ENCODE peak calls at places on chromosomes 2 and 18, in six cellular contexts. M is RWPE2, N is GM12864, Z is sigmoid colon, G is bronchial epithelial cell, P is mucosa of descending colon. T is an unnamed sample.

GRCh38 chr18:9971313-9971920 is 57.6 kb downstream of the VAPA start:
- DNase-seq in M (no peak), P (no peak), Z (peak; percentile 87), G (peak; percentile 72), N (peak; percentile 41), T (no peak)

GRCh38 chr2:105870858-105871257 is 126.1 kb downstream of the NCK2 start:
- DNase-seq in G (no peak), P (no peak), N (no peak), M (no peak), Z (no peak), T (no peak)

GRCh38 chr18:80103231-80103630 is 5.8 kb upstream of the ADNP2 start:
- DNase-seq in P (no peak), M (no peak), N (no peak), G (peak; percentile 63), Z (no peak), T (no peak)

GRCh38 chr2:121502781-121503180 is 27.9 kb upstream of the RNU4ATAC start:
- DNase-seq in P (no peak), G (peak; percentile 81), Z (no peak), M (no peak), N (no peak), T (no peak)

GRCh38 chr2:121925466-121925865 is 170.0 kb downstream of the TSN start:
- DNase-seq in Z (no peak), M (no peak), P (no peak), N (no peak), G (peak; percentile 30), T (no peak)

GRCh38 chr2:180622122-180622918 is 358.1 kb upstream of the UBE2E3 start:
- DNase-seq in P (no peak), M (no peak), G (peak; percentile 49), N (no peak), Z (no peak), T (no peak)

GRCh38 chr2:8515864-8516533 is 165.9 kb upstream of the ID2 start:
- DNase-seq in N (peak; percentile 59), G (no peak), Z (no peak), P (no peak), M (no peak), T (peak; percentile 41)

GRCh38 chr2:70672990-70673647 is 94.9 kb downstream of the ADD2 start:
- DNase-seq in P (no peak), G (no peak), Z (peak; percentile 6), M (no peak), N (no peak), T (no peak)

GRCh38 chr2:120223034-120223912 is at the start of gene TMEM185B:
- DNase-seq in Z (peak; percentile 95), N (peak; percentile 53), G (peak; percentile 62), M (peak; percentile 83), P (peak; percentile 95), T (no peak)

GRCh38 chr2:22887426-22887825 is 497.6 kb upstream of the KLHL29 start:
- DNase-seq in G (no peak), N (no peak), P (no peak), M (no peak), Z (no peak), T (no peak)

GRCh38 chr2:112547333-112547732 is 5.1 kb downstream of the POLR1B start:
- DNase-seq in N (no peak), M (no peak), Z (no peak), G (peak; percentile 73), P (no peak), T (no peak)

GRCh38 chr2:26569216-26570082 is 71.7 kb downstream of the CIB4 start:
- DNase-seq in P (no peak), G (no peak), N (no peak), M (peak; percentile 19), Z (peak; percentile 48), T (peak; percentile 51)

GRCh38 chr18:75172299-75173124 is 36.4 kb downstream of the PTGR3 start:
- DNase-seq in M (no peak), P (no peak), G (no peak), Z (no peak), N (no peak), T (no peak)

GRCh38 chr2:74536166-74536950 is 6.6 kb downstream of the HTRA2 start:
- DNase-seq in G (no peak), Z (no peak), M (no peak), N (no peak), P (peak; percentile 43), T (peak; percentile 88)

GRCh38 chr2:175366814-175367213 is 185.3 kb upstream of the ATP5MC3 start:
- DNase-seq in M (no peak), G (peak; percentile 44), N (peak; percentile 1), Z (no peak), P (no peak), T (no peak)

GRCh38 chr2:100422320-100422719 is 4.9 kb upstream of the CHST10 start:
- DNase-seq in N (no peak), G (peak; percentile 47), P (no peak), Z (no peak), M (no peak), T (no peak)

GRCh38 chr18:76573325-76574025 is 78.4 kb upstream of the ZNF516 start:
- DNase-seq in P (no peak), N (no peak), M (no peak), G (peak; percentile 97), Z (no peak), T (no peak)

GRCh38 chr2:1690056-1690775 is 54.1 kb downstream of the PXDN start:
- DNase-seq in G (no peak), N (no peak), M (no peak), Z (no peak), P (no peak), T (no peak)

GRCh38 chr2:42196403-42197267 is 27.5 kb downstream of the EML4 start:
- DNase-seq in P (no peak), M (no peak), N (peak; percentile 12), Z (no peak), G (peak; percentile 41), T (no peak)

GRCh38 chr2:15764683-15765011 is 173.0 kb downstream of the DDX1 start:
- DNase-seq in G (no peak), Z (no peak), M (no peak), P (no peak), N (no peak), T (no peak)

GRCh38 chr2:96122391-96122790 is 6.0 kb upstream of the ADRA2B start:
- DNase-seq in N (no peak), P (no peak), G (no peak), M (no peak), Z (no peak), T (no peak)

GRCh38 chr2:6353669-6354068 is 512.0 kb downstream of the CMPK2 start:
- DNase-seq in G (no peak), M (no peak), P (no peak), N (peak; percentile 49), Z (no peak), T (no peak)

GRCh38 chr2:125160947-125161346 is 1135.9 kb downstream of the CNTNAP5 start:
- DNase-seq in P (no peak), G (no peak), M (no peak), Z (no peak), N (no peak), T (no peak)

GRCh38 chr18:79294235-79294634 is 101.5 kb upstream of the NFATC1 start:
- DNase-seq in N (no peak), P (no peak), M (no peak), G (no peak), Z (no peak), T (no peak)

GRCh38 chr2:128214866-128215460 is 103.7 kb downstream of the HS6ST1 start:
- DNase-seq in P (peak; percentile 61), N (no peak), Z (no peak), G (no peak), M (no peak), T (no peak)

GRCh38 chr2:170371231-170371630 is 193.3 kb downstream of the MYO3B start:
- DNase-seq in N (no peak), G (no peak), P (no peak), M (no peak), Z (no peak), T (no peak)

GRCh38 chr2:160375037-160375436 is 118.6 kb downstream of the RBMS1 start:
- DNase-seq in N (no peak), P (no peak), M (no peak), Z (no peak), G (no peak), T (no peak)

GRCh38 chr18:44802508-44802907 is 121.8 kb downstream of the SETBP1 start:
- DNase-seq in G (peak; percentile 58), Z (no peak), P (no peak), N (no peak), M (no peak), T (no peak)

GRCh38 chr2:134683561-134684112 is 35.2 kb downstream of the TMEM163 start:
- DNase-seq in Z (no peak), N (peak; percentile 7), P (no peak), M (no peak), G (peak; percentile 69), T (no peak)

GRCh38 chr2:21165350-21165749 is 41.6 kb downstream of the TDRD15 start:
- DNase-seq in Z (no peak), G (peak; percentile 5), N (no peak), P (no peak), M (no peak), T (no peak)
- TF ChIP-seq CTCF in Z (no peak), G (peak; percentile 10), N (no peak), P (no peak), M (peak; percentile 55), T (peak; percentile 78)

DNA sequence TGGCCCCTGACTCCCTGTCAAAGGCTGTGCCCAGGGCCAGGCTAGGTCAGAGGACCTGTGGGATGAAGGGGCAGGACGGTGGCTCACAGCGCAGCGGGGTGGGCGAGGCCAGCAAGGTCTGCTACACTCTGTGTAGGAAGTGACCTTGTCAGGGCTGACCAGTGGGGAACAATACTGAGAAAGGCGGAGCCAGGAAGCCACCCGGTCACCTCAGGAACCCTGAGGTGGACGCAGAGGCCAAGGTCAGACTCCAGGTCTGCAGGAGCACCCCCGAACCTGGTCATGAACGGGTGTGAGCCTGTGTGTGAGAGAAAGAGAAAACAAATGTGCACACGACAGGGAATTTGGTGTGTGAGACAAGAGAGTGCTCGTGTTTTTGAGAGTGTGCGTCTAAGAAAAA is 72.3 kb downstream of the SMAD7 start:
- DNase-seq in Z (peak; percentile 54), N (no peak), P (no peak), M (no peak), G (no peak), T (peak; percentile 81)
- TF ChIP-seq CTCF in Z (no peak), N (no peak), P (no peak), M (no peak), G (no peak), T (no peak)

DNA sequence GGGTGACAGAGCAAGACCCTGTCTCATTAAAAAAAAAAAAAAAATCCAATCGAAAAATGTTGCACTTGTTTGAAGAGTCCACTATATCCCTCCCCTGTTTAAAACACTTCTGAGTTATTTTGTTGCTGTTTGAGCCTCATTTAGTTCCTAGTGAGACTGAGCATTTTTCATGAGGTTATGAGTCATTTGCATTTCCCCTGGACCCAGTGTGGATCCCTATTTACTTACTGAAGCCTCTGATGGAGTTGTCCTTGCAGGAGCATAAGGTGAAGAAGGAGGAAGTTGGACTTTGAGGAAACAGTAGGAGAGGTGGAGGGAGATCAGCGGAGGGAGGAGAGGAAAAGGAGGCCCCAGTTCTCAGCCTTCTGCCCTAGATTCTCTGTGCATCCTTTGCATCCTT is 5.1 kb downstream of the CXCR1 start:
- DNase-seq in P (no peak), G (no peak), M (no peak), Z (no peak), N (no peak), T (no peak)
- TF ChIP-seq CTCF in P (no peak), G (no peak), M (no peak), Z (no peak), N (no peak), T (no peak)

GRCh38 chr2:39696838-39697237 is 31.1 kb downstream of the TMEM178A start:
- DNase-seq in G (peak; percentile 62), Z (no peak), M (no peak), P (no peak), N (no peak), T (no peak)
- TF ChIP-seq CTCF in G (peak; percentile 8), Z (peak; percentile 25), M (peak; percentile 70), P (no peak), N (no peak), T (peak; percentile 85)

GRCh38 chr2:177149155-177149503 is 63.5 kb upstream of the HNRNPA3 start:
- DNase-seq in G (no peak), N (no peak), M (no peak), P (no peak), Z (no peak), T (no peak)
- TF ChIP-seq CTCF in G (no peak), N (no peak), M (peak; percentile 79), P (peak; percentile 5), Z (no peak), T (peak; percentile 72)

T was measured in chondrocyte.